ENCODE peak calls at places on chromosomes 11 and 22, in six cellular contexts. Z is GM12878, L is K562, U is HepG2, I is GM12891, N is H1. S is an unnamed sample.

GRCh38 chr11:117621226-117621625 is 175.8 kb downstream of the DSCAML1 start:
- DNase-seq in Z (no peak), U (no peak), L (peak), I (no peak), N (no peak), S (no peak)

GRCh38 chr22:45164217-45165123 is 745 bp downstream of the NUP50 start:
- DNase-seq in Z (no peak), U (no peak), N (no peak), L (peak), I (peak), S (peak)

GRCh38 chr11:9078113-9079041 is 13.0 kb downstream of the SCUBE2 start:
- DNase-seq in Z (no peak), N (no peak), I (no peak), L (no peak), U (no peak), S (no peak)

GRCh38 chr11:115078461-115079438 is 400.4 kb downstream of the NXPE2 start:
- DNase-seq in N (no peak), I (no peak), U (no peak), L (no peak), Z (no peak), S (no peak)

GRCh38 chr11:2589538-2589934 is 110.3 kb downstream of the KCNQ1OT1 start:
- DNase-seq in N (no peak), I (peak), U (no peak), L (no peak), Z (no peak), S (peak)

GRCh38 chr22:37932401-37932800 is 21.0 kb downstream of the C22orf23 start:
- DNase-seq in U (no peak), I (no peak), Z (no peak), N (no peak), L (no peak), S (no peak)

GRCh38 chr11:117620131-117620530 is 176.9 kb downstream of the DSCAML1 start:
- DNase-seq in Z (no peak), I (no peak), N (no peak), L (no peak), U (no peak), S (no peak)

GRCh38 chr11:6219359-6219758 is 14.0 kb downstream of the C11orf42 start:
- DNase-seq in L (no peak), I (no peak), Z (no peak), N (no peak), U (no peak), S (no peak)

GRCh38 chr11:83033367-83033766 is 38.3 kb downstream of the RAB30 start:
- DNase-seq in I (no peak), Z (no peak), U (no peak), L (no peak), N (no peak), S (no peak)

GRCh38 chr22:19869497-19870152 is 15.0 kb upstream of the GNB1L start:
- DNase-seq in L (no peak), Z (no peak), I (no peak), N (no peak), U (no peak), S (no peak)

GRCh38 chr11:92225206-92225562 is 566 bp downstream of the FAT3 start:
- DNase-seq in L (no peak), N (no peak), U (no peak), I (no peak), Z (no peak), S (no peak)

GRCh38 chr11:1834132-1834610 is 619 bp upstream of the SYT8 start:
- DNase-seq in I (no peak), U (peak), N (no peak), L (no peak), Z (no peak), S (no peak)

GRCh38 chr11:93493252-93493897 is 49.8 kb downstream of the SMCO4 start:
- DNase-seq in L (no peak), U (peak), N (no peak), Z (no peak), I (no peak), S (no peak)

GRCh38 chr11:33034983-33035382 is 4.4 kb upstream of the TCP11L1 start:
- DNase-seq in U (peak), I (no peak), Z (no peak), N (no peak), L (no peak), S (no peak)

GRCh38 chr11:123188508-123189165 is 6.4 kb downstream of the CLMP start:
- DNase-seq in N (no peak), I (no peak), Z (no peak), L (no peak), U (no peak), S (no peak)

GRCh38 chr11:32173435-32173834 is 82.6 kb downstream of the RCN1 start:
- DNase-seq in Z (no peak), N (peak), I (peak), U (peak), L (no peak), S (no peak)

GRCh38 chr11:96338910-96339703 is 3.9 kb downstream of the MAML2 start:
- DNase-seq in L (no peak), U (peak), N (no peak), Z (peak), I (no peak), S (no peak)

GRCh38 chr22:24009227-24010017 is 1.7 kb upstream of the CABIN1 start:
- DNase-seq in L (no peak), Z (no peak), I (no peak), U (peak), N (no peak), S (no peak)

GRCh38 chr22:41725510-41726110 is 26.3 kb downstream of the MEI1 start:
- DNase-seq in L (peak), U (peak), I (no peak), Z (no peak), N (no peak), S (no peak)

GRCh38 chr11:61718046-61718531 is 34.3 kb upstream of the MYRF start:
- DNase-seq in L (no peak), I (no peak), N (no peak), U (no peak), Z (no peak), S (no peak)

GRCh38 chr22:37351268-37351667 is 69.0 kb downstream of the CYTH4 start:
- DNase-seq in I (no peak), L (no peak), N (no peak), U (no peak), Z (no peak), S (no peak)

GRCh38 chr11:124882339-124883071 is 15.2 kb downstream of the ROBO4 start:
- DNase-seq in I (no peak), N (no peak), L (no peak), U (peak), Z (no peak), S (no peak)

GRCh38 chr11:106076923-106077608 is at the start of gene KBTBD3:
- DNase-seq in L (peak), U (peak), N (peak), I (peak), Z (peak), S (peak)

GRCh38 chr11:106076421-106076922 is 675 bp downstream of the KBTBD3 start:
- DNase-seq in L (no peak), N (no peak), U (no peak), Z (no peak), I (no peak), S (no peak)

GRCh38 chr11:106072804-106073203 is 4.3 kb downstream of the KBTBD3 start:
- DNase-seq in N (no peak), L (no peak), I (no peak), Z (no peak), U (no peak), S (no peak)

GRCh38 chr11:106082096-106082495 is 4.6 kb downstream of the AASDHPPT start:
- DNase-seq in Z (no peak), U (no peak), N (no peak), L (no peak), I (no peak), S (no peak)

DNA sequence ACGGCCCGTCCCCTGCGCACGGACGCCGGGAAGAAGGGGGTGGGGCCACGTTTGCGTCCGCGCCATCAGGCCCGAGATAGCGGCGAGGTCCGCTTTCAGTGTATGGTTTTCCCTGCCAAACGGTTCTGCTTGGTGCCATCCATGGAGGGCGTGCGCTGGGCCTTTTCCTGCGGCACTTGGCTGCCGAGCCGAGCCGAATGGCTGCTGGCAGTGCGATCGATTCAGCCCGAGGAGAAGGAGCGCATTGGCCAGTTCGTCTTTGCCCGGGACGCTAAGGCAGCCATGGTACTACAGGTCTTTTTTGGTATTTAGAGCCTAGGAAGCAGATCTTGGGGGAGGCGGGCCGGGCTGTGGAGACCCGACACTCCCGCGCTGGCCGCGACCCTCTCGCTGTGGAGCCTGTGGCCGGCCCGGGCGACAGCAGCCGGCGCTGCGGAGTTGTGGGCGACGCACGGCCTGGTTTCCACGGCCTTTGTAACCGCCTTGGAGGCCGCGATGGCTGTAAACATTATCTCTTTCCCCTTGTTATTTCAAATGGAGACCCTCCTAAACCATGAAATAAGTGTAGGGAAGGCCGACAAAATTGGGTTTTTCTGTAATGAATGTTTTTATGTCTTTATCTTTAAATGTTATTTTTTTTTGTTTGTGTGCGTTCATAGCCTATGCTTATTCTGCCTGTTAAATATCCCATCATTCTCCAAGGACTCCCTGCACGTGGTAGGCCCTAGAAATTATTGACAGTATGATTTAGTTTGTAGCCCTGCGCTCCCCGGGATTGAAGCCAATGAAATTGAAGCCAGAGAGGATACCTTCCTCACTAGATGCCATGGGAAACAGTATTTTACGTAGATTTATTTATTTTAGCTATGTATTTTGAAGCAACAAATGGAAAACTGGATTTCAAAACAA is at the start of gene AASDHPPT:
- DNase-seq in N (no peak), I (no peak), Z (no peak), U (peak), L (peak), S (no peak)
- TF ChIP-seq POLR2A in N (peak), I (peak), Z (peak), U (peak), L (peak), S (peak)

DNA sequence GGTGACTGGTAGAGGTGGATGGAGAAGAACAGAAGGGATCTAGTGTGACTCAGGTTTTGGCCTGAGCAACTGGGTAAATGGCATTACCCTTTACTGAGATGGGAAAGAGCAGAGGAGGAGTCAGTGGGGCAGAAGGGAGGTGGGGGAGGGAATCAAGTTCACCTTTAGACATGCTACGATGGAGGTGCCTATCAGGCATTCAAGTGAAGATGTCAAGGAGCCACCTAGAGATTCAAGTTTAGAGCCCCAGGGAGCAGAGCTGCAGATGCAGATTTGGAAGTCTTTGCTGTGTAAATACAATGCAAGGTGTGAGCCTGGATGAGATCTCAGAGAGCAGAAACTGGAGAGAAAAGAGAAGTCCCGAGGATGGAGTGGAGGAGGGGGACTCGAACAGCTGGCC is 979 bp upstream of the MOGAT2 start:
- DNase-seq in U (no peak), L (no peak), N (no peak), Z (no peak), I (no peak), S (no peak)
- TF ChIP-seq POLR2AphosphoS5 in U (no peak), L (no peak), N (peak), Z (no peak), I (no peak), S (no peak)

GRCh38 chr22:26979294-26979693 is 321.9 kb downstream of the MIAT start:
- DNase-seq in N (no peak), Z (no peak), I (no peak), L (no peak), U (no peak), S (no peak)
- TF ChIP-seq TAF1 in N (no peak), Z (no peak), I (no peak), L (no peak), U (no peak), S (no peak)

GRCh38 chr11:236774-237767 is at the start of gene PSMD13:
- DNase-seq in I (peak), L (peak), Z (no peak), N (no peak), U (peak), S (peak)
- TF ChIP-seq POLR2A in I (peak), L (peak), Z (peak), N (no peak), U (peak), S (peak)

GRCh38 chr11:119693253-119693815 is 35.7 kb downstream of the NECTIN1 start:
- DNase-seq in L (no peak), N (no peak), Z (no peak), U (no peak), I (no peak), S (no peak)

GRCh38 chr11:119692547-119692834 is 36.5 kb downstream of the NECTIN1 start:
- DNase-seq in I (no peak), L (no peak), U (no peak), Z (no peak), N (no peak), S (no peak)

GRCh38 chr11:119696378-119697157 is 32.4 kb downstream of the NECTIN1 start:
- DNase-seq in L (peak), U (no peak), Z (no peak), N (no peak), I (no peak), S (no peak)

GRCh38 chr11:119691701-119692546 is 37.1 kb downstream of the NECTIN1 start:
- DNase-seq in U (no peak), Z (no peak), L (no peak), N (no peak), I (no peak), S (no peak)

GRCh38 chr11:119694334-119694733 is 34.7 kb downstream of the NECTIN1 start:
- DNase-seq in U (peak), Z (no peak), I (no peak), L (no peak), N (no peak), S (no peak)
- TF ChIP-seq POLR2AphosphoS5 in U (no peak), Z (no peak), I (no peak), L (no peak), N (no peak), S (no peak)

DNA sequence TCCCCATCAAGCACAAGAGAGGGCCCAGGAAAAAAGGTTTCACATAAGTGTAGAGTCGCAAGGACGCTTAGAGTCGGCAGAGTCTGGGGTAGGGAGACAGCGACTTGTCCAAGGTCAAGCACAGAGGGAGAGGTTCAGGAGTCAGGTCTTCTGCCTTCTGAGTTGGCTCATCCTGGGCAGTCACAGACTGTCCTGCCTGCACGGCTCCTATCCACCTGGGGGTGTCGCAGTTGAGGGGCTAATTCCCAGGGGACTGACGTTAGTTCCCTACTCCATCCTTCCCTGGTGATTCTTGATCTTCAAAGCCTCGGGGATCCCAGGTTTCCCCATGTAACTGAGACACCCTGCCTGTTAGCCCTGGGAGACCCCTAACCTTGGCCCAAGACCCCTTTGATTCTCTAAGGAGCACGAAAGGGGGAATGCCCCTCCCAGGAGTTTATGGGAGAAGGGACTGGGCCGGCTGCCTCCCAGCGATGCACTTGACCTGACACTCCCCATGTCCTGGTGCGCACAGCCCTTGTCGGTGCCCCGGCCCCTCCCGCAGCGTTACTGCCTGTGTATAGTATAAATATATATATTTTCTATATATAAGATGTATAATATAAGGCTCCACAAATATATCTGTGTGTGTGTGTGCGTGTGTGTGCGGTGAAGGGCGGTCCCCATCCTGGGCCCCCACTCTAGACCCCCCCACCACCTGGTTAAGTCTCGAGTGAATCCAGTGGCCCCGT is 14.7 kb upstream of the TAB1 start:
- DNase-seq in U (peak), N (no peak), L (peak), I (no peak), Z (no peak), S (no peak)
- TF ChIP-seq TAF1 in U (no peak), N (no peak), L (no peak), I (no peak), Z (no peak), S (no peak)

GRCh38 chr22:30445438-30445936 is 19.9 kb downstream of the MTFP1 start:
- DNase-seq in I (no peak), L (no peak), U (peak), N (no peak), Z (no peak), S (no peak)

GRCh38 chr22:30439836-30440235 is 14.3 kb downstream of the MTFP1 start:
- DNase-seq in Z (no peak), I (no peak), L (no peak), N (no peak), U (no peak), S (no peak)

GRCh38 chr22:30439226-30439625 is 13.7 kb downstream of the MTFP1 start:
- DNase-seq in N (no peak), L (no peak), Z (no peak), I (no peak), U (no peak), S (no peak)

GRCh38 chr22:30441088-30441487 is 15.5 kb downstream of the MTFP1 start:
- DNase-seq in L (no peak), I (no peak), N (no peak), Z (no peak), U (no peak), S (no peak)

DNA sequence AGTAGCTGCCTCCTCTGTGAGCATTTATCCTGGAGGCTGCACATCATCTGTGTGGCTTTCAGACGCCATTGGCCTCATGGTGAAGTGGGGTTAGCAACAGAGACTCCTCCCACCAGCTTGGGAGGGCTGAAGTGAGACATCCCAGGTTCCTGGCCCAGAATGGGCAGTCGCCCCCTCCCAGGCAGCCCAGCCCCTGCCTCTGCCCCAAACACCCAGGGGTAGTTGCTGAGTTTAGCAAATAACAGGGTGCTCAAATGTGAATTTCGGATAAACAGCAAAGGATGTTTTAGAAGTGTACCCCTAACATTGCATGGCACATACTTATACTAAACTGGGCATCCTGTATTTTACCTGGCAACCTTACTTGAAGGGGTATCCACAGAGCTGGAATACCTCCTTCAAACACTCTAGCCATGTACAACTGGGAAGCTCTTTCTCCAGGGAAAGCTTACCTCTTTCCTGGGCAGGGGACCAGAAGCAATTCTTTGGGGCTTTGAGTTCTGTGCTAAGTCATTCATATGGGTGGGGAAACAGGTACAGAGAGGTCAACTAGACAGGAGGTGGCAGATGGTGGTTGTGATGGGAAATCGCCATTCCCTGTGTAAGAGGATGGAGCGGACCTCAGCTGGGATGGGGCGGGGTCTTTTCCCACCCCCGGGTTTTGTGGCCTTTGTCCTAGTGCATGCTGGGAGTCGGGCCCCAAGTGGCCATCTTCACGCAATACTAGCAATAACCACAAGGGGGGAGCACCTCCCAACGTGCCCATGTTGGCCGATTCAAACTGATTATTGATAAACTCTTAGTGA is 19.3 kb downstream of the MTFP1 start:
- DNase-seq in L (peak), N (peak), U (peak), I (no peak), Z (no peak), S (peak)
- TF ChIP-seq POLR2A in L (peak), N (no peak), U (no peak), I (peak), Z (peak), S (peak)